ENCODE peak calls at places on chromosomes 7 and 10, in six cellular contexts. L is psoas muscle, C is fibroblast of gingiva, G is GM06990, N is LoVo, D is AG09309. T is an unnamed sample.

GRCh38 chr10:132626761-132627735 is 89.5 kb downstream of the INPP5A start:
- DNase-seq in L (no peak), C (no peak), G (no peak), N (no peak), D (no peak), T (no peak)

GRCh38 chr10:131802156-131802915 is 98.5 kb upstream of the PPP2R2D start:
- DNase-seq in L (no peak), C (no peak), G (no peak), N (no peak), D (no peak), T (no peak)

GRCh38 chr7:114415054-114415997 is 711 bp downstream of the FOXP2 start:
- DNase-seq in L (no peak), C (no peak), G (peak; percentile 24), N (no peak), D (no peak), T (no peak)

GRCh38 chr10:85124592-85124991 is 796.2 kb downstream of the CCSER2 start:
- DNase-seq in L (no peak), C (no peak), G (no peak), N (no peak), D (no peak), T (no peak)

GRCh38 chr10:96310359-96310669 is 6.1 kb downstream of the DNTT start:
- DNase-seq in L (no peak), C (no peak), G (no peak), N (no peak), D (no peak), T (no peak)

GRCh38 chr10:30374353-30374752 is 25.3 kb upstream of the MTPAP start:
- DNase-seq in L (no peak), C (no peak), G (no peak), N (no peak), D (no peak), T (no peak)

GRCh38 chr7:126529833-126530232 is 722.9 kb downstream of the GRM8 start:
- DNase-seq in L (no peak), C (no peak), G (no peak), N (no peak), D (no peak), T (no peak)

GRCh38 chr10:131579251-131580071 is 267.9 kb upstream of the TCERG1L start:
- DNase-seq in L (no peak), C (no peak), G (no peak), N (no peak), D (no peak), T (no peak)

GRCh38 chr7:22660732-22661131 is 66.3 kb upstream of the IL6 start:
- DNase-seq in L (no peak), C (no peak), G (no peak), N (no peak), D (no peak), T (no peak)

GRCh38 chr7:140867467-140868314 is 57.0 kb downstream of the BRAF start:
- DNase-seq in L (no peak), C (no peak), G (no peak), N (no peak), D (no peak), T (no peak)